ENCODE peak calls at places on chromosomes 5 and 9, in four cellular contexts. One of them, this sample, is unnamed.

GRCh38 chr5:141878186-141878770 is at the start of gene PCDH1:
- DNase-seq in CD4-positive, alpha-beta T cell: no peak
- DNase-seq in NCI-H1048: no peak
- DNase-seq in DMS153: no peak
- DNase-seq in this sample: peak

GRCh38 chr5:153372433-153373167 is 117.9 kb upstream of the GRIA1 start:
- DNase-seq in CD4-positive, alpha-beta T cell: no peak
- DNase-seq in NCI-H1048: no peak
- DNase-seq in DMS153: peak
- DNase-seq in this sample: no peak

GRCh38 chr9:108477538-108478006 is 378.2 kb downstream of the ACTL7B start:
- DNase-seq in DMS153: peak
- DNase-seq in NCI-H1048: no peak
- DNase-seq in CD4-positive, alpha-beta T cell: no peak
- DNase-seq in this sample: peak

GRCh38 chr9:89891221-89892052 is 286.6 kb downstream of the GADD45G start:
- DNase-seq in CD4-positive, alpha-beta T cell: no peak
- DNase-seq in NCI-H1048: no peak
- DNase-seq in DMS153: no peak
- DNase-seq in this sample: no peak

GRCh38 chr5:74232281-74232680 is 408.2 kb downstream of the ENC1 start:
- DNase-seq in CD4-positive, alpha-beta T cell: no peak
- DNase-seq in DMS153: no peak
- DNase-seq in NCI-H1048: no peak
- DNase-seq in this sample: peak

GRCh38 chr5:55551904-55552303 is 17.1 kb upstream of the PLPP1 start:
- DNase-seq in CD4-positive, alpha-beta T cell: no peak
- DNase-seq in DMS153: no peak
- DNase-seq in NCI-H1048: no peak
- DNase-seq in this sample: no peak

GRCh38 chr5:135296900-135297816 is 101.9 kb downstream of the MACROH2A1 start:
- DNase-seq in CD4-positive, alpha-beta T cell: no peak
- DNase-seq in NCI-H1048: no peak
- DNase-seq in DMS153: no peak
- DNase-seq in this sample: no peak

GRCh38 chr9:4833781-4834560 is 41.2 kb downstream of the RCL1 start:
- DNase-seq in NCI-H1048: no peak
- DNase-seq in DMS153: no peak
- DNase-seq in CD4-positive, alpha-beta T cell: no peak
- DNase-seq in this sample: peak

GRCh38 chr5:64183956-64184355 is 18.3 kb downstream of the RNF180 start:
- DNase-seq in DMS153: no peak
- DNase-seq in CD4-positive, alpha-beta T cell: no peak
- DNase-seq in NCI-H1048: no peak
- DNase-seq in this sample: no peak

GRCh38 chr5:97172227-97172626 is 10.8 kb downstream of the RIOK2 start:
- DNase-seq in DMS153: no peak
- DNase-seq in CD4-positive, alpha-beta T cell: no peak
- DNase-seq in NCI-H1048: no peak
- DNase-seq in this sample: no peak

GRCh38 chr5:71924980-71925379 is 182.3 kb upstream of the MAP1B start:
- DNase-seq in DMS153: no peak
- DNase-seq in CD4-positive, alpha-beta T cell: no peak
- DNase-seq in NCI-H1048: no peak
- DNase-seq in this sample: peak

GRCh38 chr5:172529896-172530295 is 75.6 kb upstream of the SH3PXD2B start:
- DNase-seq in CD4-positive, alpha-beta T cell: no peak
- DNase-seq in DMS153: no peak
- DNase-seq in NCI-H1048: no peak
- DNase-seq in this sample: no peak

GRCh38 chr9:128910906-128911305 is 9.9 kb upstream of the PHYHD1 start:
- DNase-seq in NCI-H1048: no peak
- DNase-seq in CD4-positive, alpha-beta T cell: no peak
- DNase-seq in DMS153: no peak
- DNase-seq in this sample: no peak

GRCh38 chr5:172641359-172642045 is 439 bp downstream of the NEURL1B start:
- DNase-seq in DMS153: no peak
- DNase-seq in CD4-positive, alpha-beta T cell: no peak
- DNase-seq in NCI-H1048: no peak
- DNase-seq in this sample: no peak

GRCh38 chr9:134695144-134695543 is 53.5 kb downstream of the COL5A1 start:
- DNase-seq in NCI-H1048: no peak
- DNase-seq in DMS153: no peak
- DNase-seq in CD4-positive, alpha-beta T cell: no peak
- DNase-seq in this sample: no peak

GRCh38 chr5:72525816-72526215 is 18.6 kb upstream of the ZNF366 start:
- DNase-seq in NCI-H1048: no peak
- DNase-seq in CD4-positive, alpha-beta T cell: no peak
- DNase-seq in DMS153: no peak
- DNase-seq in this sample: peak

GRCh38 chr9:136657975-136658848 is 4.5 kb upstream of the EGFL7 start:
- DNase-seq in DMS153: no peak
- DNase-seq in NCI-H1048: no peak
- DNase-seq in CD4-positive, alpha-beta T cell: no peak
- DNase-seq in this sample: no peak

GRCh38 chr5:95725937-95726810 is 5.0 kb upstream of the RHOBTB3 start:
- DNase-seq in CD4-positive, alpha-beta T cell: no peak
- DNase-seq in NCI-H1048: no peak
- DNase-seq in DMS153: no peak
- DNase-seq in this sample: peak

GRCh38 chr9:101674165-101674564 is 64.3 kb downstream of the GRIN3A start:
- DNase-seq in NCI-H1048: no peak
- DNase-seq in DMS153: no peak
- DNase-seq in CD4-positive, alpha-beta T cell: no peak
- DNase-seq in this sample: no peak

GRCh38 chr5:154570572-154571324 is 92.7 kb upstream of the HAND1 start:
- DNase-seq in DMS153: no peak
- DNase-seq in CD4-positive, alpha-beta T cell: no peak
- DNase-seq in NCI-H1048: no peak
- DNase-seq in this sample: no peak

GRCh38 chr5:150658699-150659265 is 2.3 kb upstream of the MYOZ3 start:
- DNase-seq in DMS153: no peak
- DNase-seq in CD4-positive, alpha-beta T cell: no peak
- DNase-seq in NCI-H1048: no peak
- DNase-seq in this sample: no peak

GRCh38 chr9:133609311-133610098 is at the start of gene FAM163B:
- DNase-seq in NCI-H1048: no peak
- DNase-seq in DMS153: no peak
- DNase-seq in CD4-positive, alpha-beta T cell: peak
- DNase-seq in this sample: peak

GRCh38 chr9:107749787-107750444 is 260.3 kb upstream of the KLF4 start:
- DNase-seq in CD4-positive, alpha-beta T cell: no peak
- DNase-seq in NCI-H1048: no peak
- DNase-seq in DMS153: peak
- DNase-seq in this sample: peak

GRCh38 chr9:122348288-122348777 is 22.5 kb upstream of the PTGS1 start:
- DNase-seq in DMS153: no peak
- DNase-seq in CD4-positive, alpha-beta T cell: no peak
- DNase-seq in NCI-H1048: no peak
- DNase-seq in this sample: no peak

GRCh38 chr5:36607114-36607561 is 732 bp downstream of the SLC1A3 start:
- DNase-seq in NCI-H1048: no peak
- DNase-seq in CD4-positive, alpha-beta T cell: no peak
- DNase-seq in DMS153: no peak
- DNase-seq in this sample: peak